ENCODE peak calls at places on chromosomes 11 and 22, in six cellular contexts. P is Daoy, E is amniotic stem cell, F is EL, O is ovary, N is endothelial cell. J is an unnamed sample.

GRCh38 chr11:62850911-62851806 is 11.8 kb upstream of the WDR74 start:
- DNase-seq in N (no peak), F (peak), O (no peak), E (no peak), P (peak), J (peak)

GRCh38 chr11:15159085-15159484 is 44.4 kb downstream of the INSC start:
- DNase-seq in E (no peak), P (peak), F (peak), O (no peak), N (peak), J (peak)

GRCh38 chr11:76314741-76315090 is 66.2 kb downstream of the THAP12 start:
- DNase-seq in N (no peak), P (peak), E (no peak), F (peak), O (no peak), J (peak)

GRCh38 chr11:111676878-111677585 is 74.8 kb downstream of the SIK2 start:
- DNase-seq in N (no peak), O (no peak), F (peak), E (no peak), P (peak), J (peak)

GRCh38 chr11:11076879-11077278 is 219.0 kb upstream of the ZBED5 start:
- DNase-seq in P (no peak), F (no peak), E (no peak), O (no peak), N (no peak), J (no peak)

GRCh38 chr11:105613183-105613582 is 3.3 kb downstream of the GRIA4 start:
- DNase-seq in N (no peak), P (no peak), F (no peak), O (no peak), E (no peak), J (no peak)

GRCh38 chr11:8086001-8086479 is 5.0 kb downstream of the TUB start:
- DNase-seq in N (no peak), F (no peak), P (peak), O (no peak), E (no peak), J (no peak)

GRCh38 chr11:113468666-113469345 is 6.4 kb downstream of the DRD2 start:
- DNase-seq in F (no peak), N (no peak), P (no peak), O (no peak), E (no peak), J (peak)

GRCh38 chr11:279966-280761 is 2.0 kb downstream of the NLRP6 start:
- DNase-seq in E (no peak), N (peak), O (no peak), P (no peak), F (peak), J (no peak)

GRCh38 chr11:88332851-88333250 is 4.7 kb downstream of the CTSC start:
- DNase-seq in O (no peak), N (no peak), E (no peak), P (no peak), F (no peak), J (no peak)

GRCh38 chr11:76984741-76985140 is 49.5 kb upstream of the B3GNT6 start:
- DNase-seq in N (no peak), O (no peak), E (no peak), P (no peak), F (no peak), J (no peak)

GRCh38 chr11:33891714-33892327 is at the start of gene LMO2:
- DNase-seq in P (no peak), F (no peak), N (no peak), O (no peak), E (no peak), J (no peak)

GRCh38 chr22:50112151-50113118 is 22.6 kb downstream of the MOV10L1 start:
- DNase-seq in O (no peak), E (peak), P (peak), F (peak), N (peak), J (peak)

GRCh38 chr22:28051091-28051786 is 132.2 kb upstream of the PITPNB start:
- DNase-seq in N (no peak), F (no peak), P (no peak), E (no peak), O (no peak), J (no peak)

GRCh38 chr11:122711831-122712378 is 56.4 kb downstream of the UBASH3B start:
- DNase-seq in N (no peak), F (peak), O (no peak), E (no peak), P (no peak), J (peak)

GRCh38 chr11:10844364-10844763 is 13.5 kb downstream of the ZBED5 start:
- DNase-seq in O (no peak), E (no peak), P (no peak), N (no peak), F (no peak), J (no peak)

GRCh38 chr11:12680246-12680939 is 6.2 kb downstream of the TEAD1 start:
- DNase-seq in N (peak), F (peak), P (peak), O (peak), E (peak), J (no peak)

GRCh38 chr11:61075891-61076290 is 26.4 kb upstream of the CD5 start:
- DNase-seq in O (no peak), N (no peak), F (peak), E (no peak), P (peak), J (peak)

GRCh38 chr11:72824020-72824419 is 9.8 kb downstream of the ATG16L2 start:
- DNase-seq in P (no peak), E (no peak), F (no peak), O (no peak), N (no peak), J (no peak)

GRCh38 chr22:35742342-35743100 is 24.8 kb downstream of the APOL5 start:
- DNase-seq in N (no peak), P (peak), O (no peak), E (peak), F (peak), J (peak)

GRCh38 chr22:43090130-43090789 is 1.1 kb upstream of the TTLL1 start:
- DNase-seq in F (peak), N (peak), O (peak), P (peak), E (no peak), J (peak)

GRCh38 chr11:10497371-10498021 is 42.4 kb downstream of the AMPD3 start:
- DNase-seq in F (no peak), E (no peak), O (peak), P (no peak), N (no peak), J (no peak)

GRCh38 chr11:120780239-120780638 is 243.7 kb upstream of the TBCEL start:
- DNase-seq in O (no peak), E (no peak), N (no peak), F (no peak), P (no peak), J (no peak)

GRCh38 chr11:101508370-101508769 is 75.4 kb downstream of the TRPC6 start:
- DNase-seq in F (no peak), N (no peak), E (no peak), P (no peak), O (no peak), J (no peak)

GRCh38 chr11:46865340-46865739 is 19.3 kb upstream of the CKAP5 start:
- DNase-seq in E (peak), F (peak), N (no peak), P (no peak), O (peak), J (no peak)

GRCh38 chr11:80007616-80008015 is 566.8 kb upstream of the TENM4 start:
- DNase-seq in P (peak), O (no peak), E (no peak), N (no peak), F (peak), J (no peak)